ENCODE peak calls at places on chromosomes 11 and 22, in seven cellular contexts. D is body of pancreas, S is neural progenitor cell, U is left ventricle myocardium inferior, Q is SK-N-SH, Z is HepG2, E is psoas muscle. J is an unnamed sample.

GRCh38 chr22:22820626-22821025 is 67.0 kb upstream of the IGLL5 start:
- DNase-seq in D (no peak), S (no peak), U (no peak), Q (no peak), Z (no peak), E (no peak), J (no peak)

GRCh38 chr11:42311944-42312343 is 852.5 kb upstream of the LRRC4C start:
- DNase-seq in D (no peak), S (no peak), U (no peak), Q (no peak), Z (no peak), E (no peak), J (no peak)

GRCh38 chr22:23836281-23836680 is 2.5 kb downstream of the DERL3 start:
- DNase-seq in D (no peak), S (no peak), U (no peak), Q (peak; percentile 14), Z (no peak), E (no peak), J (no peak)

GRCh38 chr22:40878937-40879336 is 17.0 kb upstream of the DNAJB7 start:
- DNase-seq in D (no peak), S (no peak), U (no peak), Q (no peak), Z (no peak), E (no peak), J (no peak)

GRCh38 chr22:45029501-45029900 is 19.7 kb upstream of the PHF21B start:
- DNase-seq in D (no peak), S (no peak), U (no peak), Q (no peak), Z (no peak), E (no peak), J (no peak)

GRCh38 chr22:30575011-30575671 is 676 bp upstream of the GAL3ST1 start:
- DNase-seq in D (peak; percentile 78), S (peak; percentile 31), U (peak; percentile 30), Q (peak; percentile 84), Z (no peak), E (no peak), J (no peak)

GRCh38 chr11:104663190-104664140 is 234.8 kb downstream of the CASP12 start:
- DNase-seq in D (no peak), S (no peak), U (no peak), Q (no peak), Z (no peak), E (no peak), J (no peak)

GRCh38 chr11:89327885-89328284 is 150.2 kb downstream of the TYR start:
- DNase-seq in D (no peak), S (peak; percentile 3), U (no peak), Q (no peak), Z (no peak), E (no peak), J (no peak)

GRCh38 chr11:134575504-134576230 is 163.6 kb upstream of the B3GAT1 start:
- DNase-seq in D (no peak), S (no peak), U (no peak), Q (no peak), Z (no peak), E (no peak), J (peak; percentile 2)

GRCh38 chr22:26798433-26799065 is 141.2 kb downstream of the MIAT start:
- DNase-seq in D (no peak), S (no peak), U (no peak), Q (no peak), Z (no peak), E (no peak), J (no peak)

GRCh38 chr11:112280268-112281126 is 19.8 kb upstream of the PLET1 start:
- DNase-seq in D (peak; percentile 75), S (peak; percentile 91), U (peak; percentile 25), Q (peak; percentile 85), Z (peak; percentile 72), E (peak; percentile 33), J (peak; percentile 69)

GRCh38 chr11:103875855-103876510 is 160.5 kb upstream of the DDI1 start:
- DNase-seq in D (no peak), S (no peak), U (no peak), Q (no peak), Z (no peak), E (no peak), J (no peak)

GRCh38 chr22:35064664-35065063 is 1.3 kb upstream of the ISX start:
- DNase-seq in D (no peak), S (no peak), U (no peak), Q (no peak), Z (peak; percentile 83), E (no peak), J (no peak)

GRCh38 chr11:85913486-85913885 is 58.3 kb downstream of the CCDC83 start:
- DNase-seq in D (no peak), S (no peak), U (no peak), Q (no peak), Z (no peak), E (no peak), J (no peak)

GRCh38 chr11:79472736-79473536 is 32.1 kb upstream of the TENM4 start:
- DNase-seq in D (no peak), S (peak; percentile 73), U (no peak), Q (no peak), Z (no peak), E (no peak), J (no peak)

GRCh38 chr11:103736323-103736722 is 300.1 kb upstream of the DDI1 start:
- DNase-seq in D (no peak), S (no peak), U (no peak), Q (no peak), Z (no peak), E (no peak), J (no peak)

GRCh38 chr22:17612057-17612456 is 16.5 kb downstream of the ATP6V1E1 start:
- DNase-seq in D (no peak), S (no peak), U (no peak), Q (no peak), Z (no peak), E (no peak), J (no peak)

DNA sequence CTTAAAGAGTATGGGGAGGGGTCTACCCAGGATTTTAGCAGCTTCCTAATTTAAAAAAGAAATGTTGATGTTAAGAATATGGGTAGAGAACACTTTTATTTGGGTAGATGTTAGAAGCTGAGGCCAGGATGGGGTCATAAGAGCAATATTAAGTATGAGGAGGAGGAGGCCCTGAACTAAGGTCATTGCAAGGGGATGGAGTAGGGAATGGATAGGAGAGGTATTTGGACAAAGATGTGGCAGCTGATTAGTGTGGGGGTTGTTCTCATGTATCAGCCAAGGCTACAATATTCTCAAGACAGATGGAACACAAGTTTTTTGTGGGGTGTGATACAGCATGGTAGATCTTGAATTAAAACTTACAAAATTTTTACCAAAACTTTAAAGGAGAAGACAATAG is 35.7 kb upstream of the GLYATL2 start:
- DNase-seq in D (no peak), S (no peak), U (no peak), Q (no peak), Z (no peak), E (no peak), J (no peak)
- H3K4me3 ChIP-seq in D (no peak overlapping the region), S (no peak overlapping the region), U (no peak overlapping the region), Q (no peak overlapping the region), Z (no peak overlapping the region), E (no peak overlapping the region), J (no peak overlapping the region)

DNA sequence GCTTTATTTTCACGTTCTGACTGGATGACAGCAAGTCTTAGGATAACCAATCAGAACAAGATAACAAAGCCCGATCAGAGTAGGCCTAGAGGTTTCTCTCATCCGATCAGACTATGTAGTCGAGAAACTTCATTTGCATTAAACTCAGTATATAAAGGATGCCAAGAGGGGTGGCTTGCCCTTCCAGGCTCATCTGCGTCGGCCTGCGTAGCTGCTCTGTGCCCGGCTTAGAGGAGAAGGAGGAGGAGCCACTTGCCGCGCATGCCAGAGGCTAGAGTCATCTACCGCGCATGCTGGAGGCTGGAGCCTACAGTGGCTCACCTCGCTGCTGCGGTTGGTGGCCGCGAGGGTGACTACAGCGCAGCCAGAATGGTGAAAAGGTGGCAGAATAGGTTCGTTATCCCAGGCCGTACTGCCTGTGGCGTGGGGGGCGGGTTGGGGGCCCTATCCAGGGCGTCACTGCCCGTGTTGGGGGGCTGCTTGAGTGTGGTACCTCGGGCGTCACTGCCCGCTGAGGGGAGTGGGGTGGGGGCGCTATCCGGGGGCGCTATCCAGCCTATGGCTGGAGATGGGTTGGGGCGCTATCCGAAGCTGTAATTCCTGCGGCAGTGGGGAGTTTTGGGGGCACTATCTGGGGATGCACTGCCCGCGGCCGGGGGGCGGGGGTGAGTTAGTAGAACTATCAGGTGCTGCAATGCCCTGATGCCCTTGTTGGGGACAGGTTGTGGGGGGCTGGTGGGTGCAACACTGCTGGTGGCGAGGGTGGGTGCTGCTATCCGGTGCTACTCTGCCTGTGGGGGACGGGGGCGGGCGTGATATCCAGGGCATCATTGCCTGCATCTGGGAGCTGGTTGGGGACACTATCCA is at the start of gene RFPL2:
- DNase-seq in D (peak; percentile 60), S (peak; percentile 94), U (no peak), Q (peak; percentile 85), Z (peak; percentile 61), E (peak; percentile 29), J (no peak)
- H3K4me3 ChIP-seq in D (no peak within 1 kb of the TSS), S (peak within 1 kb of the TSS; percentile 54), U (peak within 1 kb of the TSS; percentile 51), Q (peak within 1 kb of the TSS; percentile 58), Z (peak within 1 kb of the TSS; percentile 37), E (no peak within 1 kb of the TSS), J (no peak within 1 kb of the TSS)

DNA sequence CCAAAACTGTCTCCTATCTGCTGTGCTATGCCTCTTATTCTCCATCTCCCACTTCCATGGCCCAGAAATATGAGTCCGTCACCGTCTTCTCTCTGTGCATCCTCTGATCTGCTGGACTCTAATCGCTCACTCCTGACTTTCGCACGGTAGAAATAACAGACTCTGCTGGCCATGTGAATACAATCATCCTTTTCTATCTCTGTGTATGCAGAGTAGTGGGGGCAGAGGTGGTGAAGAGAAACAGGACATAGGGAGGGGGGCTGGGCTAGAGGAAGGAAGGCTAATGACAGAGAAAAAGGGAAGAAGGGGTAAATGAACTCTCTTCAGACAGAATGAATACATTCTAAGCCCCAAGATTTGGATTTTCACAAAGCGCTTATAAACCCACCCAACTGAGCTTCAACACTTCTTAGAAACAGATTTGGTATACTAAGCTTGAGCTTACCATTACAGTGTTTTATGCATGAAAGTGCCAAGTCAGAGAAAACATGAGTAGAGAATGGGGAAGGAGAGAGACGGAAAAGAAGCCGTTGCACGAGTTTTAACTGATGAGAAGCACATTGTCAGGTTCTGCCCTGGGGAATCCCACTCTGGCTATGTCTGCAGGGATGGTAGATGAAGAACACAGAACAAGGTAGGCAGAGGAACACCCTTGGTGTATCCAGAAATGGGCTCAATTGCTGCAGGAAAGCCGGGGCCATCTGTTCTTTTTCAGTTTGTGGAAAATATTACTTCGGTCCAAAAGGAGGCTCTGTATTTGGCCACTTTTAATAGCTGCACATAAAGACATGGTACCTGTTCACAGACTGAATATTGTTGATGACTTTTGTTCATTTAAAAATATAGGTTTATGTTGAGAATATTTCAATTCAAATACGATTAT is 324.7 kb downstream of the ETS1 start:
- DNase-seq in D (no peak), S (no peak), U (no peak), Q (no peak), Z (no peak), E (no peak), J (no peak)
- H3K4me3 ChIP-seq in D (no peak overlapping the region), S (no peak overlapping the region), U (no peak overlapping the region), Q (no peak overlapping the region), Z (no peak overlapping the region), E (no peak overlapping the region), J (no peak overlapping the region)

DNA sequence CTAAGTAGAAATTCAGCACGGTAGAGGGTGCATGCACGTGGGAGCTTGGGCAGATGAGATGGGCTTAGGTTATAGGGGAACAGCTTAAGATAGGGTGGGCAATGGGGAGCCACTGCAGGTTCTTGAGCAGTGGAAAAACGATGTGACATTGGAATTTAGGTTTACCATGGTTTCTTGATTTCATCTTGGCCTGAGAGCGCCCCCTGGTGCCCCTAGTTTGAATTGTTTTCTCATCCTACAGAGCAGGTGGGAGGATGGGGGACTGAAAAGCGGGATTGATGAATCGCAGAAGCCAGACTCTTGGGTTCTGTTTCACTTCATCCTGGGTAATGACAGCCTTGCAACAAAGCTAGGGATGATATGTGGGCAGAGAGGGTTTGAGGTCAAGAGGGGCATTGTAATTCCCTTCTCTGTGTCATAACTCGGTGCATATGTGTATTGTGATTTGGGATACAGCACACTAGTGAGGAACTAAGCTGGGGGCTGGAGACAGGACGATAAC is 6.7 kb upstream of the MCAM start:
- DNase-seq in D (peak; percentile 71), S (peak; percentile 81), U (peak; percentile 73), Q (peak; percentile 86), Z (peak; percentile 46), E (peak; percentile 73), J (no peak)
- H3K4me3 ChIP-seq in D (no peak overlapping the region), S (no peak overlapping the region), U (no peak overlapping the region), Q (no peak overlapping the region), Z (no peak overlapping the region), E (no peak overlapping the region), J (no peak overlapping the region)

J was measured in lower leg skin.